ENCODE peak calls at places on chromosomes 1 and 21, in seven cellular contexts. F is WTC11, J is foreskin fibroblast, H is adrenal gland, N is GM13976, T is breast epithelium, K is pancreas. B is an unnamed sample.

GRCh38 chr1:232223309-232223708 is 406.6 kb downstream of the SIPA1L2 start:
- DNase-seq in H (no peak), N (no peak), F (no peak), K (no peak), T (no peak), J (no peak), B (no peak)

GRCh38 chr1:157104598-157105293 is 5.1 kb upstream of the ETV3L start:
- DNase-seq in K (no peak), N (no peak), F (no peak), T (no peak), H (no peak), J (no peak), B (no peak)

GRCh38 chr1:244231572-244232315 is 180.7 kb downstream of the ZBTB18 start:
- DNase-seq in K (peak; percentile 56), F (no peak), J (no peak), H (peak; percentile 6), T (no peak), N (no peak), B (no peak)

GRCh38 chr21:44375281-44375651 is 21.8 kb downstream of the TRPM2 start:
- DNase-seq in N (peak; percentile 41), J (no peak), F (no peak), K (no peak), T (no peak), H (peak; percentile 53), B (no peak)

GRCh38 chr1:168497376-168497952 is 46.3 kb downstream of the XCL2 start:
- DNase-seq in K (no peak), T (no peak), N (no peak), F (no peak), H (no peak), J (no peak), B (no peak)

GRCh38 chr21:46244602-46245001 is 16.0 kb upstream of the LSS start:
- DNase-seq in J (no peak), T (no peak), K (no peak), F (no peak), N (no peak), H (no peak), B (no peak)

GRCh38 chr1:85202092-85202863 is 1.5 kb upstream of the SYDE2 start:
- DNase-seq in J (no peak), F (no peak), H (no peak), K (no peak), N (no peak), T (no peak), B (no peak)

GRCh38 chr1:173014145-173014544 is 36.6 kb downstream of the TNFSF18 start:
- DNase-seq in F (no peak), H (no peak), J (no peak), T (no peak), K (no peak), N (no peak), B (no peak)

GRCh38 chr21:36964398-36964797 is 2.1 kb downstream of the HLCS start:
- DNase-seq in K (no peak), F (no peak), H (no peak), N (no peak), J (no peak), T (no peak), B (no peak)

GRCh38 chr1:46735708-46736324 is 16.9 kb upstream of the EFCAB14 start:
- DNase-seq in F (peak; percentile 58), T (no peak), H (peak; percentile 35), K (no peak), N (peak; percentile 37), J (peak; percentile 42), B (peak; percentile 69)
- TF ChIP-seq CTCF in F (no peak), T (no peak), H (no peak), K (no peak), N (peak; percentile 33), J (peak; percentile 32), B (peak; percentile 16)

GRCh38 chr1:154902920-154903566 is 33.0 kb upstream of the KCNN3 start:
- DNase-seq in T (no peak), N (no peak), J (no peak), F (no peak), K (no peak), H (no peak), B (no peak)

GRCh38 chr1:154911691-154912550 is 24.6 kb downstream of the PMVK start:
- DNase-seq in H (peak; percentile 22), K (no peak), T (no peak), J (no peak), F (no peak), N (no peak), B (no peak)

GRCh38 chr1:154908937-154909336 is 27.6 kb downstream of the PMVK start:
- DNase-seq in J (no peak), N (no peak), K (no peak), T (no peak), H (no peak), F (no peak), B (no peak)

GRCh38 chr1:154910851-154911250 is 25.7 kb downstream of the PMVK start:
- DNase-seq in J (no peak), T (no peak), K (no peak), F (no peak), N (no peak), H (no peak), B (no peak)

DNA sequence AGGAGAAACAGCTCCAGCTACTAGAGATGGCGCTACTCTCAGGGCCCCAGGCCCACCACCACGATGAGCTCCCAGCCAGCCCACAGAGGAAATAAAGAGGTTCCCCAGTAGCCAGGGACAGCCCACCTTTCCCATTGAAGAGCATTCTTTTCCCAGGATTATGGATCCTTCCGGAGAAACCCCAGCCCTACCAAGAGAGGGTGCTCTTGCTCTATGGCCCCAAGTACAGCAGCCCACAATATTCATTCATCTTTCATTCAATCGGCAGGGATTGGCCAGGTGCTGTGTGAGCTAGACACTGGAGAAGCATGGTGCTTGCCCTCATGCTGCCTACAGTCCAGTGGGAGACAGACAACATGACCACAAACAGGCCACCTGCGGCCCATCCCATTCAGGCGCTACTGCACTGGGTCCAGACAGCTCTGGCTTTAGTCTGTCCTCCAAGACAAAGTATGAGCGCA is 29.9 kb downstream of the PMVK start:
- DNase-seq in J (no peak), K (no peak), N (no peak), F (peak; percentile 15), H (peak; percentile 33), T (no peak), B (no peak)
- TF ChIP-seq CTCF in J (peak; percentile 20), K (no peak), N (peak; percentile 20), F (no peak), H (peak; percentile 31), T (peak; percentile 27), B (no peak)

DNA sequence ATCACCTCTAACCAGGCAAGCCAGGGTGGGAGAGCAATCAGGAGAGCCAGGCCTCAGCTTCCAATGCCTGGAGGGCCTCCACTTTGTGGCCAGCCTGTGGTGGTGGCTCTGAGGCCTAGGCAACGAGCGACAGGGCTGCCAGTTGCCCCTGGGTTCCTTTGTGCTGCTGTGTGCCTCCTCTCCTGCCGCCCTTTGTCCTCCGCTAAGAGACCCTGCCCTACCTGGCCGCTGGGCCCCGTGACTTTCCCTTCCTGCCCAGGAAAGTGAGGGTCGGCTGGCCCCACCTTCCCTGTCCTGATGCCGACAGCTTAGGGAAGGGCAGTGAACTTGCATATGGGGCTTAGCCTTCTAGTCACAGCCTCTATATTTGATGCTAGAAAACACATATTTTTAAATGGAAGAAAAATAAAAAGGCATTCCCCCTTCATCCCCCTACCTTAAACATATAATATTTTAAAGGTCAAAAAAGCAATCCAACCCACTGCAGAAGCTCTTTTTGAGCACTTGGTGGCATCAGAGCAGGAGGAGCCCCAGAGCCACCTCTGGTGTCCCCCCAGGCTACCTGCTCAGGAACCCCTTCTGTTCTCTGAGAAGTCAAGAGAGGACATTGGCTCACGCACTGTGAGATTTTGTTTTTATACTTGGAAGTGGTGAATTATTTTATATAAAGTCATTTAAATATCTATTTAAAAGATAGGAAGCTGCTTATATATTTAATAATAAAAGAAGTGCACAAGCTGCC is 19.8 kb downstream of the CSF1 start:
- DNase-seq in H (no peak), T (no peak), N (no peak), J (no peak), F (no peak), K (no peak), B (no peak)
- TF ChIP-seq CTCF in H (no peak), T (no peak), N (no peak), J (no peak), F (no peak), K (no peak), B (no peak)

GRCh38 chr1:229288516-229288915 is 17.6 kb downstream of the RAB4A start:
- DNase-seq in N (no peak), H (no peak), J (no peak), F (no peak), T (no peak), K (no peak), B (no peak)
- TF ChIP-seq CTCF in N (no peak), H (no peak), J (no peak), F (no peak), T (no peak), K (no peak), B (no peak)

GRCh38 chr1:8817413-8818324 is at the start of gene RERE:
- DNase-seq in K (peak; percentile 96), J (peak; percentile 91), T (peak; percentile 94), H (peak; percentile 95), N (peak; percentile 100), F (peak; percentile 91), B (peak; percentile 99)
- TF ChIP-seq CTCF in K (no peak), J (no peak), T (no peak), H (no peak), N (no peak), F (no peak), B (no peak)

GRCh38 chr1:201022824-201023516 is 544 bp downstream of the KIF21B start:
- DNase-seq in J (no peak), N (no peak), K (no peak), F (peak; percentile 56), H (no peak), T (no peak), B (peak; percentile 33)
- TF ChIP-seq CTCF in J (no peak), N (peak; percentile 22), K (no peak), F (no peak), H (no peak), T (no peak), B (no peak)